ENCODE peak calls at places on chromosome 1, in six cellular contexts. G is lower lobe of right lung, P is NCI-H748 treated with DMSO at 0.1 percent for 48 hours, Z is BJ, E is ovary, M is T-helper 22 cell. S is an unnamed sample.

GRCh38 chr1:23581219-23581618 is 21.9 kb upstream of the ID3 start:
- DNase-seq in G (peak; percentile 50), P (no peak), Z (no peak), E (no peak), M (no peak), S (no peak)

GRCh38 chr1:51249445-51249844 is 13.4 kb downstream of the RNF11 start:
- DNase-seq in G (no peak), P (no peak), Z (no peak), E (no peak), M (no peak), S (no peak)

GRCh38 chr1:29563571-29563970 is 327.2 kb downstream of the PTPRU start:
- DNase-seq in G (no peak), P (no peak), Z (no peak), E (no peak), M (no peak), S (no peak)

GRCh38 chr1:9149151-9149550 is 20.2 kb upstream of the GPR157 start:
- DNase-seq in G (no peak), P (no peak), Z (no peak), E (no peak), M (no peak), S (no peak)

GRCh38 chr1:200684015-200684414 is 14.3 kb upstream of the DDX59 start:
- DNase-seq in G (no peak), P (no peak), Z (no peak), E (no peak), M (no peak), S (no peak)

GRCh38 chr1:65360654-65361053 is 51.3 kb downstream of the DNAJC6 start:
- DNase-seq in G (no peak), P (no peak), Z (no peak), E (no peak), M (no peak), S (no peak)

GRCh38 chr1:158516966-158517365 is 37.2 kb downstream of the OR6Y1 start:
- DNase-seq in G (no peak), P (no peak), Z (no peak), E (no peak), M (no peak), S (no peak)

GRCh38 chr1:2534775-2535387 is 4.8 kb upstream of the HES5 start:
- DNase-seq in G (peak; percentile 76), P (no peak), Z (no peak), E (no peak), M (no peak), S (no peak)

GRCh38 chr1:200042437-200043329 is 15.2 kb downstream of the NR5A2 start:
- DNase-seq in G (no peak), P (no peak), Z (no peak), E (no peak), M (no peak), S (no peak)

GRCh38 chr1:1959840-1960479 is 40.9 kb upstream of the TMEM52 start:
- DNase-seq in G (peak; percentile 90), P (peak; percentile 28), Z (no peak), E (peak; percentile 75), M (no peak), S (no peak)

GRCh38 chr1:227197064-227197463 is 121.2 kb downstream of the CDC42BPA start:
- DNase-seq in G (no peak), P (no peak), Z (no peak), E (no peak), M (no peak), S (no peak)

GRCh38 chr1:179753061-179753460 is 10.0 kb downstream of the FAM163A start:
- DNase-seq in G (no peak), P (no peak), Z (no peak), E (no peak), M (no peak), S (no peak)

GRCh38 chr1:85078903-85079302 is 30.6 kb upstream of the MCOLN3 start:
- DNase-seq in G (no peak), P (no peak), Z (no peak), E (no peak), M (no peak), S (no peak)

GRCh38 chr1:161092621-161093028 is 3.3 kb upstream of the NECTIN4 start:
- DNase-seq in G (no peak), P (no peak), Z (no peak), E (no peak), M (no peak), S (no peak)

GRCh38 chr1:183726825-183727224 is 73.7 kb upstream of the APOBEC4 start:
- DNase-seq in G (no peak), P (no peak), Z (no peak), E (no peak), M (no peak), S (no peak)

GRCh38 chr1:229669333-229669732 is 43.3 kb downstream of the URB2 start:
- DNase-seq in G (no peak), P (no peak), Z (no peak), E (no peak), M (no peak), S (no peak)

GRCh38 chr1:108125312-108126138 is 74.6 kb downstream of the SLC25A24 start:
- DNase-seq in G (no peak), P (peak; percentile 68), Z (peak; percentile 26), E (peak; percentile 14), M (peak; percentile 31), S (peak; percentile 10)

GRCh38 chr1:77134359-77134758 is 84.9 kb downstream of the PIGK start:
- DNase-seq in G (no peak), P (no peak), Z (no peak), E (no peak), M (no peak), S (no peak)

GRCh38 chr1:52967666-52968065 is 40.6 kb downstream of the SCP2 start:
- DNase-seq in G (no peak), P (no peak), Z (no peak), E (no peak), M (no peak), S (no peak)

GRCh38 chr1:46403916-46404315 is 9.8 kb downstream of the FAAH start:
- DNase-seq in G (no peak), P (no peak), Z (no peak), E (no peak), M (no peak), S (no peak)

GRCh38 chr1:22197644-22198043 is 54.7 kb upstream of the WNT4 start:
- DNase-seq in G (no peak), P (no peak), Z (no peak), E (no peak), M (no peak), S (no peak)

GRCh38 chr1:236394905-236395779 is 1.1 kb downstream of the EDARADD start:
- DNase-seq in G (no peak), P (no peak), Z (no peak), E (peak; percentile 20), M (peak; percentile 38), S (no peak)

GRCh38 chr1:15938628-15939161 is 37.2 kb downstream of the ZBTB17 start:
- DNase-seq in G (no peak), P (no peak), Z (no peak), E (no peak), M (no peak), S (no peak)

GRCh38 chr1:21543598-21543997 is 34.4 kb downstream of the ALPL start:
- DNase-seq in G (no peak), P (no peak), Z (no peak), E (no peak), M (no peak), S (no peak)

GRCh38 chr1:231153726-231154125 is 8.1 kb upstream of the TRIM67 start:
- DNase-seq in G (no peak), P (no peak), Z (no peak), E (no peak), M (no peak), S (no peak)

GRCh38 chr1:192682335-192682734 is 46.4 kb downstream of the RGS13 start:
- DNase-seq in G (no peak), P (no peak), Z (no peak), E (no peak), M (no peak), S (no peak)

GRCh38 chr1:217911908-217912307 is 280.8 kb downstream of the SPATA17 start:
- DNase-seq in G (no peak), P (no peak), Z (no peak), E (no peak), M (no peak), S (no peak)

GRCh38 chr1:51489472-51489871 is 29.6 kb downstream of the EPS15 start:
- DNase-seq in G (no peak), P (no peak), Z (no peak), E (no peak), M (no peak), S (no peak)

GRCh38 chr1:94247146-94248094 is 10.0 kb upstream of the ARHGAP29 start:
- DNase-seq in G (peak; percentile 89), P (peak; percentile 12), Z (no peak), E (peak; percentile 69), M (no peak), S (no peak)

GRCh38 chr1:89831462-89832113 is 10.8 kb downstream of the LRRC8D start:
- DNase-seq in G (no peak), P (no peak), Z (no peak), E (no peak), M (no peak), S (no peak)

GRCh38 chr1:67468066-67468718 is 38.0 kb upstream of the SERBP1 start:
- DNase-seq in G (no peak), P (no peak), Z (no peak), E (no peak), M (no peak), S (no peak)

GRCh38 chr1:51417496-51418383 is 87.4 kb upstream of the TTC39A start:
- DNase-seq in G (no peak), P (no peak), Z (no peak), E (no peak), M (no peak), S (no peak)

GRCh38 chr1:214791961-214792360 is 189.0 kb downstream of the CENPF start:
- DNase-seq in G (no peak), P (no peak), Z (no peak), E (no peak), M (no peak), S (no peak)

GRCh38 chr1:244836135-244836521 is 670 bp downstream of the COX20 start:
- DNase-seq in G (no peak), P (no peak), Z (no peak), E (no peak), M (no peak), S (no peak)

GRCh38 chr1:78743626-78744025 is 94.0 kb downstream of the IFI44 start:
- DNase-seq in G (no peak), P (no peak), Z (no peak), E (no peak), M (no peak), S (no peak)

GRCh38 chr1:24199291-24199900 is 12.3 kb upstream of the IFNLR1 start:
- DNase-seq in G (no peak), P (peak; percentile 22), Z (no peak), E (peak; percentile 43), M (peak; percentile 52), S (no peak)

GRCh38 chr1:175829845-175830244 is 86.5 kb upstream of the TNR start:
- DNase-seq in G (no peak), P (no peak), Z (no peak), E (no peak), M (no peak), S (no peak)

S was measured in NCI-H2081 treated with DMSO at 0.1 percent for 48 hours.